ENCODE peak calls at places on chromosomes 3 and 15, in nine cellular contexts. One of them, this sample, is unnamed.

GRCh38 chr3:10417849-10418248 is 87.5 kb downstream of the ATP2B2 start:
- DNase-seq in activated CD4-positive, alpha-beta T cell treated with anti-CD3 and anti-CD28 coated beads, Interleukin-2, amount 10 ng/mL, durations not matched to agents 7 days and 5 days: no peak
- DNase-seq in T follicular helper cell: no peak
- DNase-seq in left colon: no peak
- DNase-seq in iris pigment epithelial cell: peak; percentile 28
- DNase-seq in RPMI7951: peak; percentile 40
- DNase-seq in NCI-H1092: peak; percentile 10
- DNase-seq in activated T-helper 1 cell treated with anti-CD3 and anti-CD28 coated beads, Interleukin-12 subunit alpha, Interleukin-12 subunit beta, Interleukin-2, Interleukin-4 antibody, amounts not matched to agents 30 ng/mL and 10 ng/mL and 1 ng/mL, durations not matched to agents 14 hours and 24 hours and 36 hours: no peak
- DNase-seq in naive B cell: no peak
- DNase-seq in this sample: no peak

GRCh38 chr3:139491027-139491700 is 14.8 kb upstream of the RBP2 start:
- DNase-seq in activated CD4-positive, alpha-beta T cell treated with anti-CD3 and anti-CD28 coated beads, Interleukin-2, amount 10 ng/mL, durations not matched to agents 7 days and 5 days: no peak
- DNase-seq in T follicular helper cell: no peak
- DNase-seq in left colon: no peak
- DNase-seq in iris pigment epithelial cell: no peak
- DNase-seq in RPMI7951: no peak
- DNase-seq in NCI-H1092: peak; percentile 82
- DNase-seq in activated T-helper 1 cell treated with anti-CD3 and anti-CD28 coated beads, Interleukin-12 subunit alpha, Interleukin-12 subunit beta, Interleukin-2, Interleukin-4 antibody, amounts not matched to agents 30 ng/mL and 10 ng/mL and 1 ng/mL, durations not matched to agents 14 hours and 24 hours and 36 hours: no peak
- DNase-seq in naive B cell: no peak
- DNase-seq in this sample: no peak

GRCh38 chr15:55856506-55856905 is 113.6 kb upstream of the PRTG start:
- DNase-seq in activated CD4-positive, alpha-beta T cell treated with anti-CD3 and anti-CD28 coated beads, Interleukin-2, amount 10 ng/mL, durations not matched to agents 7 days and 5 days: no peak
- DNase-seq in T follicular helper cell: no peak
- DNase-seq in left colon: no peak
- DNase-seq in iris pigment epithelial cell: peak; percentile 29
- DNase-seq in RPMI7951: no peak
- DNase-seq in NCI-H1092: no peak
- DNase-seq in activated T-helper 1 cell treated with anti-CD3 and anti-CD28 coated beads, Interleukin-12 subunit alpha, Interleukin-12 subunit beta, Interleukin-2, Interleukin-4 antibody, amounts not matched to agents 30 ng/mL and 10 ng/mL and 1 ng/mL, durations not matched to agents 14 hours and 24 hours and 36 hours: no peak
- DNase-seq in naive B cell: no peak
- DNase-seq in this sample: no peak

GRCh38 chr3:187223799-187224198 is 26.5 kb downstream of the RTP1 start:
- DNase-seq in activated CD4-positive, alpha-beta T cell treated with anti-CD3 and anti-CD28 coated beads, Interleukin-2, amount 10 ng/mL, durations not matched to agents 7 days and 5 days: no peak
- DNase-seq in T follicular helper cell: no peak
- DNase-seq in left colon: no peak
- DNase-seq in iris pigment epithelial cell: peak; percentile 58
- DNase-seq in RPMI7951: no peak
- DNase-seq in NCI-H1092: no peak
- DNase-seq in activated T-helper 1 cell treated with anti-CD3 and anti-CD28 coated beads, Interleukin-12 subunit alpha, Interleukin-12 subunit beta, Interleukin-2, Interleukin-4 antibody, amounts not matched to agents 30 ng/mL and 10 ng/mL and 1 ng/mL, durations not matched to agents 14 hours and 24 hours and 36 hours: no peak
- DNase-seq in naive B cell: no peak
- DNase-seq in this sample: no peak

GRCh38 chr3:179716811-179717210 is 64.0 kb downstream of the USP13 start:
- DNase-seq in activated CD4-positive, alpha-beta T cell treated with anti-CD3 and anti-CD28 coated beads, Interleukin-2, amount 10 ng/mL, durations not matched to agents 7 days and 5 days: no peak
- DNase-seq in T follicular helper cell: no peak
- DNase-seq in left colon: no peak
- DNase-seq in iris pigment epithelial cell: peak; percentile 85
- DNase-seq in RPMI7951: peak; percentile 78
- DNase-seq in NCI-H1092: no peak
- DNase-seq in activated T-helper 1 cell treated with anti-CD3 and anti-CD28 coated beads, Interleukin-12 subunit alpha, Interleukin-12 subunit beta, Interleukin-2, Interleukin-4 antibody, amounts not matched to agents 30 ng/mL and 10 ng/mL and 1 ng/mL, durations not matched to agents 14 hours and 24 hours and 36 hours: no peak
- DNase-seq in naive B cell: no peak
- DNase-seq in this sample: no peak

GRCh38 chr3:183156266-183156665 is 6.3 kb downstream of the LAMP3 start:
- DNase-seq in activated CD4-positive, alpha-beta T cell treated with anti-CD3 and anti-CD28 coated beads, Interleukin-2, amount 10 ng/mL, durations not matched to agents 7 days and 5 days: no peak
- DNase-seq in T follicular helper cell: no peak
- DNase-seq in left colon: no peak
- DNase-seq in iris pigment epithelial cell: no peak
- DNase-seq in RPMI7951: no peak
- DNase-seq in NCI-H1092: no peak
- DNase-seq in activated T-helper 1 cell treated with anti-CD3 and anti-CD28 coated beads, Interleukin-12 subunit alpha, Interleukin-12 subunit beta, Interleukin-2, Interleukin-4 antibody, amounts not matched to agents 30 ng/mL and 10 ng/mL and 1 ng/mL, durations not matched to agents 14 hours and 24 hours and 36 hours: no peak
- DNase-seq in naive B cell: no peak
- DNase-seq in this sample: no peak

GRCh38 chr15:64586259-64586658 is 125.9 kb downstream of the ZNF609 start:
- DNase-seq in activated CD4-positive, alpha-beta T cell treated with anti-CD3 and anti-CD28 coated beads, Interleukin-2, amount 10 ng/mL, durations not matched to agents 7 days and 5 days: no peak
- DNase-seq in T follicular helper cell: no peak
- DNase-seq in left colon: no peak
- DNase-seq in iris pigment epithelial cell: no peak
- DNase-seq in RPMI7951: no peak
- DNase-seq in NCI-H1092: no peak
- DNase-seq in activated T-helper 1 cell treated with anti-CD3 and anti-CD28 coated beads, Interleukin-12 subunit alpha, Interleukin-12 subunit beta, Interleukin-2, Interleukin-4 antibody, amounts not matched to agents 30 ng/mL and 10 ng/mL and 1 ng/mL, durations not matched to agents 14 hours and 24 hours and 36 hours: no peak
- DNase-seq in naive B cell: no peak
- DNase-seq in this sample: no peak

GRCh38 chr15:74302821-74303359 is 64.6 kb downstream of the CYP11A1 start:
- DNase-seq in activated CD4-positive, alpha-beta T cell treated with anti-CD3 and anti-CD28 coated beads, Interleukin-2, amount 10 ng/mL, durations not matched to agents 7 days and 5 days: peak; percentile 57
- DNase-seq in T follicular helper cell: no peak
- DNase-seq in left colon: no peak
- DNase-seq in iris pigment epithelial cell: peak; percentile 18
- DNase-seq in RPMI7951: peak; percentile 51
- DNase-seq in NCI-H1092: peak; percentile 61
- DNase-seq in activated T-helper 1 cell treated with anti-CD3 and anti-CD28 coated beads, Interleukin-12 subunit alpha, Interleukin-12 subunit beta, Interleukin-2, Interleukin-4 antibody, amounts not matched to agents 30 ng/mL and 10 ng/mL and 1 ng/mL, durations not matched to agents 14 hours and 24 hours and 36 hours: no peak
- DNase-seq in naive B cell: peak; percentile 14
- DNase-seq in this sample: no peak

GRCh38 chr3:29153811-29154210 is 127.1 kb upstream of the RBMS3 start:
- DNase-seq in activated CD4-positive, alpha-beta T cell treated with anti-CD3 and anti-CD28 coated beads, Interleukin-2, amount 10 ng/mL, durations not matched to agents 7 days and 5 days: peak; percentile 60
- DNase-seq in T follicular helper cell: no peak
- DNase-seq in left colon: no peak
- DNase-seq in iris pigment epithelial cell: peak; percentile 43
- DNase-seq in RPMI7951: no peak
- DNase-seq in NCI-H1092: no peak
- DNase-seq in activated T-helper 1 cell treated with anti-CD3 and anti-CD28 coated beads, Interleukin-12 subunit alpha, Interleukin-12 subunit beta, Interleukin-2, Interleukin-4 antibody, amounts not matched to agents 30 ng/mL and 10 ng/mL and 1 ng/mL, durations not matched to agents 14 hours and 24 hours and 36 hours: peak; percentile 62
- DNase-seq in naive B cell: no peak
- DNase-seq in this sample: no peak

GRCh38 chr3:72722930-72723726 is 125.1 kb downstream of the SHQ1 start:
- DNase-seq in activated CD4-positive, alpha-beta T cell treated with anti-CD3 and anti-CD28 coated beads, Interleukin-2, amount 10 ng/mL, durations not matched to agents 7 days and 5 days: no peak
- DNase-seq in T follicular helper cell: no peak
- DNase-seq in left colon: peak; percentile 72
- DNase-seq in iris pigment epithelial cell: peak; percentile 84
- DNase-seq in RPMI7951: peak; percentile 70
- DNase-seq in NCI-H1092: no peak
- DNase-seq in activated T-helper 1 cell treated with anti-CD3 and anti-CD28 coated beads, Interleukin-12 subunit alpha, Interleukin-12 subunit beta, Interleukin-2, Interleukin-4 antibody, amounts not matched to agents 30 ng/mL and 10 ng/mL and 1 ng/mL, durations not matched to agents 14 hours and 24 hours and 36 hours: no peak
- DNase-seq in naive B cell: no peak
- DNase-seq in this sample: no peak

GRCh38 chr3:10693457-10693856 is 122.6 kb upstream of the SLC6A11 start:
- DNase-seq in activated CD4-positive, alpha-beta T cell treated with anti-CD3 and anti-CD28 coated beads, Interleukin-2, amount 10 ng/mL, durations not matched to agents 7 days and 5 days: no peak
- DNase-seq in T follicular helper cell: no peak
- DNase-seq in left colon: no peak
- DNase-seq in iris pigment epithelial cell: peak; percentile 16
- DNase-seq in RPMI7951: peak; percentile 25
- DNase-seq in NCI-H1092: no peak
- DNase-seq in activated T-helper 1 cell treated with anti-CD3 and anti-CD28 coated beads, Interleukin-12 subunit alpha, Interleukin-12 subunit beta, Interleukin-2, Interleukin-4 antibody, amounts not matched to agents 30 ng/mL and 10 ng/mL and 1 ng/mL, durations not matched to agents 14 hours and 24 hours and 36 hours: no peak
- DNase-seq in naive B cell: no peak
- DNase-seq in this sample: no peak

GRCh38 chr3:124441766-124442165 is 288.5 kb upstream of the UMPS start:
- DNase-seq in activated CD4-positive, alpha-beta T cell treated with anti-CD3 and anti-CD28 coated beads, Interleukin-2, amount 10 ng/mL, durations not matched to agents 7 days and 5 days: no peak
- DNase-seq in T follicular helper cell: no peak
- DNase-seq in left colon: no peak
- DNase-seq in iris pigment epithelial cell: no peak
- DNase-seq in RPMI7951: no peak
- DNase-seq in NCI-H1092: no peak
- DNase-seq in activated T-helper 1 cell treated with anti-CD3 and anti-CD28 coated beads, Interleukin-12 subunit alpha, Interleukin-12 subunit beta, Interleukin-2, Interleukin-4 antibody, amounts not matched to agents 30 ng/mL and 10 ng/mL and 1 ng/mL, durations not matched to agents 14 hours and 24 hours and 36 hours: no peak
- DNase-seq in naive B cell: no peak
- DNase-seq in this sample: no peak

GRCh38 chr3:99753268-99753975 is 64.2 kb upstream of the CMSS1 start:
- DNase-seq in activated CD4-positive, alpha-beta T cell treated with anti-CD3 and anti-CD28 coated beads, Interleukin-2, amount 10 ng/mL, durations not matched to agents 7 days and 5 days: peak; percentile 27
- DNase-seq in T follicular helper cell: no peak
- DNase-seq in left colon: no peak
- DNase-seq in iris pigment epithelial cell: peak; percentile 81
- DNase-seq in RPMI7951: peak; percentile 80
- DNase-seq in NCI-H1092: peak; percentile 1
- DNase-seq in activated T-helper 1 cell treated with anti-CD3 and anti-CD28 coated beads, Interleukin-12 subunit alpha, Interleukin-12 subunit beta, Interleukin-2, Interleukin-4 antibody, amounts not matched to agents 30 ng/mL and 10 ng/mL and 1 ng/mL, durations not matched to agents 14 hours and 24 hours and 36 hours: no peak
- DNase-seq in naive B cell: peak; percentile 2
- DNase-seq in this sample: peak; percentile 31

GRCh38 chr3:45343947-45344346 is 44.4 kb upstream of the LARS2 start:
- DNase-seq in activated CD4-positive, alpha-beta T cell treated with anti-CD3 and anti-CD28 coated beads, Interleukin-2, amount 10 ng/mL, durations not matched to agents 7 days and 5 days: no peak
- DNase-seq in T follicular helper cell: no peak
- DNase-seq in left colon: no peak
- DNase-seq in iris pigment epithelial cell: no peak
- DNase-seq in RPMI7951: peak; percentile 61
- DNase-seq in NCI-H1092: no peak
- DNase-seq in activated T-helper 1 cell treated with anti-CD3 and anti-CD28 coated beads, Interleukin-12 subunit alpha, Interleukin-12 subunit beta, Interleukin-2, Interleukin-4 antibody, amounts not matched to agents 30 ng/mL and 10 ng/mL and 1 ng/mL, durations not matched to agents 14 hours and 24 hours and 36 hours: no peak
- DNase-seq in naive B cell: no peak
- DNase-seq in this sample: peak; percentile 8

GRCh38 chr15:33045066-33045810 is 149.3 kb downstream of the FMN1 start:
- DNase-seq in activated CD4-positive, alpha-beta T cell treated with anti-CD3 and anti-CD28 coated beads, Interleukin-2, amount 10 ng/mL, durations not matched to agents 7 days and 5 days: no peak
- DNase-seq in T follicular helper cell: no peak
- DNase-seq in left colon: no peak
- DNase-seq in iris pigment epithelial cell: no peak
- DNase-seq in RPMI7951: peak; percentile 19
- DNase-seq in NCI-H1092: no peak
- DNase-seq in activated T-helper 1 cell treated with anti-CD3 and anti-CD28 coated beads, Interleukin-12 subunit alpha, Interleukin-12 subunit beta, Interleukin-2, Interleukin-4 antibody, amounts not matched to agents 30 ng/mL and 10 ng/mL and 1 ng/mL, durations not matched to agents 14 hours and 24 hours and 36 hours: no peak
- DNase-seq in naive B cell: no peak
- DNase-seq in this sample: no peak

GRCh38 chr15:61621146-61621545 is 392.0 kb upstream of the RORA start:
- DNase-seq in activated CD4-positive, alpha-beta T cell treated with anti-CD3 and anti-CD28 coated beads, Interleukin-2, amount 10 ng/mL, durations not matched to agents 7 days and 5 days: no peak
- DNase-seq in T follicular helper cell: no peak
- DNase-seq in left colon: no peak
- DNase-seq in iris pigment epithelial cell: no peak
- DNase-seq in RPMI7951: peak; percentile 16
- DNase-seq in NCI-H1092: peak; percentile 46
- DNase-seq in activated T-helper 1 cell treated with anti-CD3 and anti-CD28 coated beads, Interleukin-12 subunit alpha, Interleukin-12 subunit beta, Interleukin-2, Interleukin-4 antibody, amounts not matched to agents 30 ng/mL and 10 ng/mL and 1 ng/mL, durations not matched to agents 14 hours and 24 hours and 36 hours: no peak
- DNase-seq in naive B cell: no peak
- DNase-seq in this sample: peak; percentile 7

GRCh38 chr3:195102609-195103467 is 168.1 kb downstream of the XXYLT1 start:
- DNase-seq in activated CD4-positive, alpha-beta T cell treated with anti-CD3 and anti-CD28 coated beads, Interleukin-2, amount 10 ng/mL, durations not matched to agents 7 days and 5 days: no peak
- DNase-seq in T follicular helper cell: no peak
- DNase-seq in left colon: peak; percentile 57
- DNase-seq in iris pigment epithelial cell: peak; percentile 96
- DNase-seq in RPMI7951: peak; percentile 97
- DNase-seq in NCI-H1092: no peak
- DNase-seq in activated T-helper 1 cell treated with anti-CD3 and anti-CD28 coated beads, Interleukin-12 subunit alpha, Interleukin-12 subunit beta, Interleukin-2, Interleukin-4 antibody, amounts not matched to agents 30 ng/mL and 10 ng/mL and 1 ng/mL, durations not matched to agents 14 hours and 24 hours and 36 hours: no peak
- DNase-seq in naive B cell: no peak
- DNase-seq in this sample: peak; percentile 93

GRCh38 chr3:72633534-72633933 is 214.7 kb downstream of the SHQ1 start:
- DNase-seq in activated CD4-positive, alpha-beta T cell treated with anti-CD3 and anti-CD28 coated beads, Interleukin-2, amount 10 ng/mL, durations not matched to agents 7 days and 5 days: no peak
- DNase-seq in T follicular helper cell: no peak
- DNase-seq in left colon: no peak
- DNase-seq in iris pigment epithelial cell: no peak
- DNase-seq in RPMI7951: peak; percentile 10
- DNase-seq in NCI-H1092: no peak
- DNase-seq in activated T-helper 1 cell treated with anti-CD3 and anti-CD28 coated beads, Interleukin-12 subunit alpha, Interleukin-12 subunit beta, Interleukin-2, Interleukin-4 antibody, amounts not matched to agents 30 ng/mL and 10 ng/mL and 1 ng/mL, durations not matched to agents 14 hours and 24 hours and 36 hours: no peak
- DNase-seq in naive B cell: no peak
- DNase-seq in this sample: no peak

GRCh38 chr15:68379058-68379758 is 52.8 kb downstream of the ITGA11 start:
- DNase-seq in activated CD4-positive, alpha-beta T cell treated with anti-CD3 and anti-CD28 coated beads, Interleukin-2, amount 10 ng/mL, durations not matched to agents 7 days and 5 days: no peak
- DNase-seq in T follicular helper cell: no peak
- DNase-seq in left colon: no peak
- DNase-seq in iris pigment epithelial cell: no peak
- DNase-seq in RPMI7951: no peak
- DNase-seq in NCI-H1092: no peak
- DNase-seq in activated T-helper 1 cell treated with anti-CD3 and anti-CD28 coated beads, Interleukin-12 subunit alpha, Interleukin-12 subunit beta, Interleukin-2, Interleukin-4 antibody, amounts not matched to agents 30 ng/mL and 10 ng/mL and 1 ng/mL, durations not matched to agents 14 hours and 24 hours and 36 hours: no peak
- DNase-seq in naive B cell: no peak
- DNase-seq in this sample: no peak

GRCh38 chr15:48582472-48583235 is 62.9 kb downstream of the FBN1 start:
- DNase-seq in activated CD4-positive, alpha-beta T cell treated with anti-CD3 and anti-CD28 coated beads, Interleukin-2, amount 10 ng/mL, durations not matched to agents 7 days and 5 days: no peak
- DNase-seq in T follicular helper cell: no peak
- DNase-seq in left colon: no peak
- DNase-seq in iris pigment epithelial cell: peak; percentile 59
- DNase-seq in RPMI7951: peak; percentile 75
- DNase-seq in NCI-H1092: no peak
- DNase-seq in activated T-helper 1 cell treated with anti-CD3 and anti-CD28 coated beads, Interleukin-12 subunit alpha, Interleukin-12 subunit beta, Interleukin-2, Interleukin-4 antibody, amounts not matched to agents 30 ng/mL and 10 ng/mL and 1 ng/mL, durations not matched to agents 14 hours and 24 hours and 36 hours: no peak
- DNase-seq in naive B cell: no peak
- DNase-seq in this sample: peak; percentile 53

GRCh38 chr3:190701096-190701532 is 161.4 kb downstream of the GMNC start:
- DNase-seq in activated CD4-positive, alpha-beta T cell treated with anti-CD3 and anti-CD28 coated beads, Interleukin-2, amount 10 ng/mL, durations not matched to agents 7 days and 5 days: peak; percentile 7
- DNase-seq in T follicular helper cell: no peak
- DNase-seq in left colon: peak; percentile 28
- DNase-seq in iris pigment epithelial cell: peak; percentile 41
- DNase-seq in RPMI7951: peak; percentile 58
- DNase-seq in NCI-H1092: no peak
- DNase-seq in activated T-helper 1 cell treated with anti-CD3 and anti-CD28 coated beads, Interleukin-12 subunit alpha, Interleukin-12 subunit beta, Interleukin-2, Interleukin-4 antibody, amounts not matched to agents 30 ng/mL and 10 ng/mL and 1 ng/mL, durations not matched to agents 14 hours and 24 hours and 36 hours: no peak
- DNase-seq in naive B cell: no peak
- DNase-seq in this sample: peak; percentile 35

GRCh38 chr3:122414391-122414790 is 1.5 kb downstream of the WDR5B start:
- DNase-seq in activated CD4-positive, alpha-beta T cell treated with anti-CD3 and anti-CD28 coated beads, Interleukin-2, amount 10 ng/mL, durations not matched to agents 7 days and 5 days: no peak
- DNase-seq in T follicular helper cell: no peak
- DNase-seq in left colon: no peak
- DNase-seq in iris pigment epithelial cell: no peak
- DNase-seq in RPMI7951: no peak
- DNase-seq in NCI-H1092: no peak
- DNase-seq in activated T-helper 1 cell treated with anti-CD3 and anti-CD28 coated beads, Interleukin-12 subunit alpha, Interleukin-12 subunit beta, Interleukin-2, Interleukin-4 antibody, amounts not matched to agents 30 ng/mL and 10 ng/mL and 1 ng/mL, durations not matched to agents 14 hours and 24 hours and 36 hours: no peak
- DNase-seq in naive B cell: no peak
- DNase-seq in this sample: no peak

This sample was measured in NCI-H226.